ENCODE peak calls at places on chromosomes 6 and 20, in four cellular contexts. N, W, L and T are unnamed samples.

GRCh38 chr6:25389501-25389900 is 110.3 kb downstream of the CARMIL1 start:
- DNase-seq in W (no peak), L (no peak), N (no peak), T (no peak)

GRCh38 chr6:142009647-142010046 is 123.1 kb upstream of the GJE1 start:
- DNase-seq in N (peak; percentile 50), W (no peak), L (no peak), T (no peak)

GRCh38 chr6:17584241-17584803 is 15.8 kb upstream of the FAM8A1 start:
- DNase-seq in W (no peak), N (peak; percentile 90), L (peak; percentile 47), T (no peak)

GRCh38 chr6:98827295-98828159 is 6.8 kb upstream of the POU3F2 start:
- DNase-seq in N (no peak), W (no peak), L (no peak), T (no peak)

GRCh38 chr6:44442833-44443444 is 55.4 kb downstream of the CDC5L start:
- DNase-seq in W (no peak), N (no peak), L (no peak), T (no peak)

GRCh38 chr6:4446982-4447381 is 311.6 kb upstream of the ECI2 start:
- DNase-seq in L (no peak), N (no peak), W (no peak), T (no peak)

GRCh38 chr6:94893327-94893726 is 684.0 kb upstream of the MANEA start:
- DNase-seq in N (no peak), W (no peak), L (no peak), T (no peak)

GRCh38 chr20:62318411-62319345 is 15.9 kb downstream of the ADRM1 start:
- DNase-seq in L (no peak), N (peak; percentile 17), W (peak; percentile 12), T (no peak)

GRCh38 chr20:40506567-40506966 is 182.5 kb downstream of the MAFB start:
- DNase-seq in N (peak; percentile 84), L (peak; percentile 9), W (peak; percentile 72), T (peak; percentile 92)

GRCh38 chr6:34547921-34548644 is 8.0 kb downstream of the SPDEF start:
- DNase-seq in L (no peak), W (no peak), N (no peak), T (no peak)

GRCh38 chr20:62772994-62773858 is 23.0 kb upstream of the MRGBP start:
- DNase-seq in L (no peak), W (no peak), N (peak; percentile 37), T (peak; percentile 28)

GRCh38 chr6:170453586-170454511 is 99.3 kb downstream of the PSMB1 start:
- DNase-seq in W (no peak), N (no peak), L (no peak), T (no peak)

GRCh38 chr6:41488392-41489129 is 57.6 kb upstream of the FOXP4 start:
- DNase-seq in L (no peak), N (no peak), W (no peak), T (peak; percentile 57)

GRCh38 chr6:127022297-127022696 is 96.2 kb upstream of the RSPO3 start:
- DNase-seq in W (no peak), N (peak; percentile 22), L (no peak), T (peak; percentile 41)

GRCh38 chr6:100460650-100461204 is 4.0 kb downstream of the SIM1 start:
- DNase-seq in L (peak; percentile 28), N (peak; percentile 36), W (no peak), T (no peak)

GRCh38 chr6:45574885-45575284 is 197.2 kb upstream of the SUPT3H start:
- DNase-seq in N (no peak), W (no peak), L (no peak), T (no peak)

GRCh38 chr20:26209171-26209941 is 512.7 kb upstream of the ZNF337 start:
- DNase-seq in L (no peak), N (no peak), W (peak; percentile 8), T (peak; percentile 28)

GRCh38 chr20:4041748-4042411 is 26.5 kb upstream of the RNF24 start:
- DNase-seq in L (peak; percentile 81), N (no peak), W (no peak), T (no peak)

GRCh38 chr6:157755032-157755751 is 67.9 kb upstream of the SNX9 start:
- DNase-seq in L (no peak), W (no peak), N (peak; percentile 42), T (no peak)

GRCh38 chr20:37848706-37849105 is 54.2 kb upstream of the VSTM2L start:
- DNase-seq in N (no peak), W (no peak), L (no peak), T (no peak)

GRCh38 chr20:25065044-25065624 is 7.2 kb upstream of the ACSS1 start:
- DNase-seq in N (no peak), W (no peak), L (no peak), T (no peak)

GRCh38 chr20:32231847-32232246 is 24.2 kb downstream of the POFUT1 start:
- DNase-seq in W (no peak), N (no peak), L (no peak), T (no peak)

GRCh38 chr6:42338573-42339218 is 113.0 kb downstream of the TRERF1 start:
- DNase-seq in L (peak; percentile 75), W (no peak), N (no peak), T (no peak)

GRCh38 chr6:100376103-100376502 is 88.6 kb downstream of the SIM1 start:
- DNase-seq in W (no peak), L (no peak), N (no peak), T (no peak)

GRCh38 chr6:114718716-114719270 is 376.0 kb upstream of the HS3ST5 start:
- DNase-seq in N (no peak), L (no peak), W (no peak), T (no peak)

GRCh38 chr6:130632897-130633296 is 194.3 kb upstream of the SMLR1 start:
- DNase-seq in L (no peak), N (no peak), W (no peak), T (no peak)

GRCh38 chr6:5728726-5729434 is 277.8 kb downstream of the NRN1 start:
- DNase-seq in W (no peak), L (no peak), N (no peak), T (no peak)

GRCh38 chr20:33719277-33719988 is 677 bp downstream of the PXMP4 start:
- DNase-seq in N (no peak), L (no peak), W (no peak), T (no peak)

GRCh38 chr20:542777-543368 is 717 bp downstream of the CSNK2A1 start:
- DNase-seq in W (peak; percentile 29), N (no peak), L (peak; percentile 63), T (peak; percentile 71)

GRCh38 chr6:147311218-147311617 is 107.0 kb downstream of the STXBP5 start:
- DNase-seq in N (no peak), L (no peak), W (no peak), T (no peak)

GRCh38 chr6:113636357-113636824 is 220.8 kb upstream of the MARCKS start:
- DNase-seq in L (no peak), N (no peak), W (no peak), T (no peak)

GRCh38 chr20:44728835-44729342 is 13.7 kb downstream of the CCN5 start:
- DNase-seq in L (peak; percentile 97), N (peak; percentile 94), W (peak; percentile 71), T (peak; percentile 83)

GRCh38 chr6:25482996-25483395 is 169.0 kb upstream of the SCGN start:
- DNase-seq in L (no peak), W (no peak), N (no peak), T (peak; percentile 47)

GRCh38 chr20:52192296-52193007 is 873 bp upstream of the ZFP64 start:
- DNase-seq in L (peak; percentile 75), N (peak; percentile 56), W (peak; percentile 27), T (no peak)

GRCh38 chr6:17865798-17866725 is 121.4 kb downstream of the KIF13A start:
- DNase-seq in W (peak; percentile 40), L (peak; percentile 57), N (peak; percentile 91), T (peak; percentile 86)

GRCh38 chr20:10647471-10647870 is 26.3 kb downstream of the JAG1 start:
- DNase-seq in W (no peak), N (no peak), L (no peak), T (no peak)